ENCODE peak calls at places on chromosome 22, in six cellular contexts. Y is IMR-90; J is CD8-positive, alpha-beta T cell; A is HCT116; I is BJ; O is endodermal cell. W is an unnamed sample.

GRCh38 chr22:20957118-20957690 is 9.9 kb upstream of the AIFM3 start:
- DNase-seq in O (peak; percentile 85), I (no peak), J (no peak), Y (no peak), A (no peak), W (no peak)

GRCh38 chr22:29344137-29344536 is 28.6 kb upstream of the RASL10A start:
- DNase-seq in I (peak; percentile 84), J (no peak), O (no peak), A (peak; percentile 86), Y (peak; percentile 79), W (no peak)

GRCh38 chr22:40479887-40480538 is 109.6 kb downstream of the SGSM3 start:
- DNase-seq in A (no peak), Y (peak; percentile 40), I (no peak), O (no peak), J (no peak), W (no peak)

GRCh38 chr22:30182365-30182764 is 64.2 kb downstream of the LIF start:
- DNase-seq in Y (peak; percentile 52), I (no peak), A (no peak), J (no peak), O (no peak), W (no peak)

GRCh38 chr22:33018232-33018864 is 39.8 kb downstream of the SYN3 start:
- DNase-seq in Y (peak; percentile 29), O (peak; percentile 95), I (no peak), A (peak; percentile 18), J (peak; percentile 3), W (no peak)

GRCh38 chr22:38347181-38347943 is 30.1 kb upstream of the CSNK1E start:
- DNase-seq in Y (no peak), J (no peak), A (no peak), I (no peak), O (peak; percentile 56), W (no peak)

GRCh38 chr22:46737976-46738641 is at the start of gene CERK:
- DNase-seq in A (no peak), J (peak; percentile 45), Y (peak; percentile 62), O (peak; percentile 85), I (no peak), W (peak; percentile 73)

GRCh38 chr22:19941365-19942070 is at the start of the genes COMT and TXNRD2:
- DNase-seq in I (no peak), Y (peak; percentile 57), O (no peak), J (peak; percentile 63), A (no peak), W (peak; percentile 59)

GRCh38 chr22:42970029-42970428 is 44.9 kb downstream of the PACSIN2 start:
- DNase-seq in A (no peak), J (no peak), O (no peak), I (no peak), Y (no peak), W (no peak)

GRCh38 chr22:46149493-46149997 is 781 bp upstream of the PPARA start:
- DNase-seq in Y (no peak), A (no peak), J (peak; percentile 19), O (peak; percentile 83), I (no peak), W (peak; percentile 37)

GRCh38 chr22:46288846-46289243 is 7.8 kb upstream of the GTSE1 start:
- DNase-seq in A (no peak), Y (no peak), J (no peak), O (no peak), I (no peak), W (no peak)

GRCh38 chr22:30312053-30312452 is 14.7 kb downstream of the TBC1D10A start:
- DNase-seq in J (no peak), Y (peak; percentile 83), A (peak; percentile 51), O (no peak), I (no peak), W (no peak)

GRCh38 chr22:47030881-47031627 is 268.6 kb downstream of the TBC1D22A start:
- DNase-seq in I (no peak), Y (no peak), J (no peak), O (no peak), A (no peak), W (no peak)

GRCh38 chr22:43240614-43241013 is 53.7 kb upstream of the TTLL12 start:
- DNase-seq in A (no peak), O (peak; percentile 61), Y (no peak), J (no peak), I (no peak), W (no peak)

GRCh38 chr22:19266547-19267086 is 24.9 kb downstream of the CLTCL1 start:
- DNase-seq in I (no peak), A (no peak), O (no peak), J (no peak), Y (no peak), W (no peak)

GRCh38 chr22:30115705-30116104 is 35.4 kb downstream of the HORMAD2 start:
- DNase-seq in Y (peak; percentile 9), I (no peak), O (no peak), J (no peak), A (peak; percentile 8), W (no peak)

GRCh38 chr22:40853961-40854360 is 2.5 kb downstream of the ST13 start:
- DNase-seq in O (no peak), J (no peak), Y (no peak), A (no peak), I (no peak), W (no peak)

GRCh38 chr22:45868586-45869443 is 108.1 kb downstream of the WNT7B start:
- DNase-seq in O (peak; percentile 51), I (no peak), Y (no peak), A (no peak), J (no peak), W (no peak)

GRCh38 chr22:26564181-26564580 is 25.8 kb downstream of the TPST2 start:
- DNase-seq in J (no peak), I (no peak), Y (no peak), O (no peak), A (no peak), W (no peak)

GRCh38 chr22:44333847-44334635 is 21.3 kb upstream of the SHISAL1 start:
- DNase-seq in Y (no peak), J (no peak), I (no peak), A (no peak), O (no peak), W (no peak)
- H3K27me3 ChIP-seq in Y (peaks cover 16% of the 10 kb centered on the region), J (peaks cover 13% of the 10 kb centered on the region), I (peaks cover 16% of the 10 kb centered on the region), A (no peaks in the 10 kb centered on the region), O (peaks cover 59% of the 10 kb centered on the region), W (peaks cover 24% of the 10 kb centered on the region)

GRCh38 chr22:35746946-35747703 is 29.5 kb downstream of the APOL5 start:
- DNase-seq in I (no peak), Y (peak; percentile 80), O (no peak), A (no peak), J (no peak), W (no peak)

GRCh38 chr22:35746248-35746647 is 28.6 kb downstream of the APOL5 start:
- DNase-seq in Y (no peak), A (no peak), I (no peak), J (no peak), O (no peak), W (no peak)

GRCh38 chr22:35742342-35743100 is 24.8 kb downstream of the APOL5 start:
- DNase-seq in A (peak; percentile 73), I (peak; percentile 51), Y (peak; percentile 81), J (no peak), O (no peak), W (no peak)

GRCh38 chr22:35740616-35741015 is 22.9 kb downstream of the APOL5 start:
- DNase-seq in I (no peak), J (no peak), A (no peak), O (no peak), Y (no peak), W (no peak)

GRCh38 chr22:35743466-35743865 is 25.8 kb downstream of the APOL5 start:
- DNase-seq in J (no peak), A (no peak), I (no peak), O (no peak), Y (peak; percentile 19), W (no peak)
- H3K27me3 ChIP-seq in J (no peaks in the 10 kb centered on the region), A (no peaks in the 10 kb centered on the region), I (no peaks in the 10 kb centered on the region), O (no peaks in the 10 kb centered on the region), Y (no peaks in the 10 kb centered on the region), W (no peaks in the 10 kb centered on the region)

DNA sequence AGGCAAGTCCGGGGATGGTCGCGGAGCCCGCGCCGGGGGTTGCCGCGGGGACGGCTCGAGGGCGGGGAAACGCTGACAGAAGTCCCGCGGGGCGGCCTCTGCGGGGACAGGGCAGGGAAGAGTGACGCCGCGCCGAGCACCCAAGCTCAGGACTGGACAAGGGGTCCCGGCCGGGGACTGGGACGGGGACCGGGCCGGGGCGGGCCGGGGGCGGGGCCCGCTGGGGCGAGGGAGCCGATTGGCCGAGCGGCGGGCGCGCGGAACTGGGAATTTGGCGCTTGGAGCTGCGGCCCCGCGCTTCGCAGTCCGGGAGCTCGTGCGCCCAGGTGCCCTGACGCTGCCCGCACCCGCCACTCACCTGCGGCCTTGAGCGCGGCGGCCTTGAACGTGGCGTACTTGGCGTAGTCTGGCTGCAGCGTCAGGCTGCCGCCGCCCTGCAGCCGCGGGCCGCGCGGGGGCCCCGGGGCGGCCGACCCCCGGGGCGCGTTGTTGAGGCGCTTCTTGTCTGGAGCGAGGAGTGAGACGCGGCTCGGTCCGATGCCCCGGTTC is 4.8 kb downstream of the SHISA8 start:
- DNase-seq in Y (no peak), I (no peak), J (no peak), A (no peak), O (peak; percentile 88), W (no peak)
- H3K27me3 ChIP-seq in Y (peaks cover 57% of the 10 kb centered on the region), I (peaks cover 28% of the 10 kb centered on the region), J (peaks cover 31% of the 10 kb centered on the region), A (no peaks in the 10 kb centered on the region), O (peaks cover 67% of the 10 kb centered on the region), W (peaks cover 47% of the 10 kb centered on the region)

GRCh38 chr22:49101225-49101624 is 726.4 kb downstream of the BRD1 start:
- DNase-seq in Y (no peak), J (no peak), I (no peak), A (no peak), O (no peak), W (no peak)
- H3K27me3 ChIP-seq in Y (no peaks in the 10 kb centered on the region), J (no peaks in the 10 kb centered on the region), I (no peaks in the 10 kb centered on the region), A (peaks cover 13% of the 10 kb centered on the region), O (no peaks in the 10 kb centered on the region), W (no peaks in the 10 kb centered on the region)

GRCh38 chr22:37127350-37127878 is 17.9 kb upstream of the TMPRSS6 start:
- DNase-seq in A (no peak), O (no peak), I (no peak), J (no peak), Y (no peak), W (no peak)
- H3K27me3 ChIP-seq in A (no peaks in the 10 kb centered on the region), O (no peaks in the 10 kb centered on the region), I (peaks cover 2% of the 10 kb centered on the region), J (no peaks in the 10 kb centered on the region), Y (peaks cover 60% of the 10 kb centered on the region), W (no peaks in the 10 kb centered on the region)

GRCh38 chr22:23014250-23014649 is 56.1 kb upstream of the GNAZ start:
- DNase-seq in I (no peak), A (no peak), J (no peak), O (no peak), Y (no peak), W (no peak)
- H3K27me3 ChIP-seq in I (no peaks in the 10 kb centered on the region), A (peaks cover 10% of the 10 kb centered on the region), J (no peaks in the 10 kb centered on the region), O (no peaks in the 10 kb centered on the region), Y (peaks cover 6% of the 10 kb centered on the region), W (no peaks in the 10 kb centered on the region)